ENCODE peak calls at places on chromosomes 7 and 10, in six cellular contexts. One of them, this sample, is unnamed.

GRCh38 chr7:130275826-130276291 is 9.2 kb downstream of the CPA2 start:
- DNase-seq in left lung: no peak
- DNase-seq in CD8-positive, alpha-beta memory T cell: no peak
- DNase-seq in brain microvascular endothelial cell: no peak
- DNase-seq in dorsolateral prefrontal cortex: no peak
- DNase-seq in H7: no peak
- DNase-seq in this sample: no peak

GRCh38 chr10:131975003-131975402 is 6.7 kb downstream of the BNIP3 start:
- DNase-seq in left lung: no peak
- DNase-seq in CD8-positive, alpha-beta memory T cell: no peak
- DNase-seq in brain microvascular endothelial cell: no peak
- DNase-seq in dorsolateral prefrontal cortex: no peak
- DNase-seq in H7: no peak
- DNase-seq in this sample: no peak

GRCh38 chr7:22723171-22723601 is 3.8 kb upstream of the IL6 start:
- DNase-seq in left lung: peak
- DNase-seq in CD8-positive, alpha-beta memory T cell: no peak
- DNase-seq in brain microvascular endothelial cell: peak
- DNase-seq in dorsolateral prefrontal cortex: peak
- DNase-seq in H7: no peak
- DNase-seq in this sample: peak

GRCh38 chr7:21704362-21704761 is 161.5 kb downstream of the DNAH11 start:
- DNase-seq in left lung: no peak
- DNase-seq in CD8-positive, alpha-beta memory T cell: no peak
- DNase-seq in brain microvascular endothelial cell: no peak
- DNase-seq in dorsolateral prefrontal cortex: no peak
- DNase-seq in H7: no peak
- DNase-seq in this sample: no peak

GRCh38 chr7:3207387-3207786 is 93.7 kb upstream of the SDK1 start:
- DNase-seq in left lung: no peak
- DNase-seq in CD8-positive, alpha-beta memory T cell: no peak
- DNase-seq in brain microvascular endothelial cell: no peak
- DNase-seq in dorsolateral prefrontal cortex: no peak
- DNase-seq in H7: no peak
- DNase-seq in this sample: no peak

GRCh38 chr10:78630944-78631838 is 437.6 kb upstream of the ZMIZ1 start:
- DNase-seq in left lung: no peak
- DNase-seq in CD8-positive, alpha-beta memory T cell: no peak
- DNase-seq in brain microvascular endothelial cell: no peak
- DNase-seq in dorsolateral prefrontal cortex: no peak
- DNase-seq in H7: no peak
- DNase-seq in this sample: no peak

GRCh38 chr7:43479042-43479441 is 103.9 kb upstream of the STK17A start:
- DNase-seq in left lung: no peak
- DNase-seq in CD8-positive, alpha-beta memory T cell: no peak
- DNase-seq in brain microvascular endothelial cell: no peak
- DNase-seq in dorsolateral prefrontal cortex: no peak
- DNase-seq in H7: no peak
- DNase-seq in this sample: no peak

GRCh38 chr7:39948375-39948774 is 1.7 kb upstream of the CDK13 start:
- DNase-seq in left lung: no peak
- DNase-seq in CD8-positive, alpha-beta memory T cell: no peak
- DNase-seq in brain microvascular endothelial cell: no peak
- DNase-seq in dorsolateral prefrontal cortex: no peak
- DNase-seq in H7: no peak
- DNase-seq in this sample: no peak

GRCh38 chr10:85492684-85493083 is 873.9 kb downstream of the GRID1 start:
- DNase-seq in left lung: peak
- DNase-seq in CD8-positive, alpha-beta memory T cell: no peak
- DNase-seq in brain microvascular endothelial cell: no peak
- DNase-seq in dorsolateral prefrontal cortex: peak
- DNase-seq in H7: peak
- DNase-seq in this sample: no peak

GRCh38 chr7:141571059-141571458 is 19.8 kb downstream of the AGK start:
- DNase-seq in left lung: no peak
- DNase-seq in CD8-positive, alpha-beta memory T cell: no peak
- DNase-seq in brain microvascular endothelial cell: no peak
- DNase-seq in dorsolateral prefrontal cortex: no peak
- DNase-seq in H7: no peak
- DNase-seq in this sample: no peak

GRCh38 chr7:141575164-141575563 is 24.0 kb downstream of the AGK start:
- DNase-seq in left lung: no peak
- DNase-seq in CD8-positive, alpha-beta memory T cell: no peak
- DNase-seq in brain microvascular endothelial cell: no peak
- DNase-seq in dorsolateral prefrontal cortex: no peak
- DNase-seq in H7: no peak
- DNase-seq in this sample: no peak

GRCh38 chr7:141575654-141576448 is 24.6 kb downstream of the AGK start:
- DNase-seq in left lung: no peak
- DNase-seq in CD8-positive, alpha-beta memory T cell: no peak
- DNase-seq in brain microvascular endothelial cell: no peak
- DNase-seq in dorsolateral prefrontal cortex: no peak
- DNase-seq in H7: no peak
- DNase-seq in this sample: no peak

GRCh38 chr7:141573511-141573910 is 22.3 kb downstream of the AGK start:
- DNase-seq in left lung: no peak
- DNase-seq in CD8-positive, alpha-beta memory T cell: no peak
- DNase-seq in brain microvascular endothelial cell: no peak
- DNase-seq in dorsolateral prefrontal cortex: no peak
- DNase-seq in H7: no peak
- DNase-seq in this sample: no peak

GRCh38 chr7:141572175-141572574 is 21.0 kb downstream of the AGK start:
- DNase-seq in left lung: no peak
- DNase-seq in CD8-positive, alpha-beta memory T cell: no peak
- DNase-seq in brain microvascular endothelial cell: no peak
- DNase-seq in dorsolateral prefrontal cortex: no peak
- DNase-seq in H7: no peak
- DNase-seq in this sample: no peak
- H3K4me3 ChIP-seq in left lung: no peak
- H3K4me3 ChIP-seq in CD8-positive, alpha-beta memory T cell: no peak
- H3K4me3 ChIP-seq in brain microvascular endothelial cell: no peak
- H3K4me3 ChIP-seq in dorsolateral prefrontal cortex: no peak
- H3K4me3 ChIP-seq in H7: no peak
- H3K4me3 ChIP-seq in this sample: no peak

DNA sequence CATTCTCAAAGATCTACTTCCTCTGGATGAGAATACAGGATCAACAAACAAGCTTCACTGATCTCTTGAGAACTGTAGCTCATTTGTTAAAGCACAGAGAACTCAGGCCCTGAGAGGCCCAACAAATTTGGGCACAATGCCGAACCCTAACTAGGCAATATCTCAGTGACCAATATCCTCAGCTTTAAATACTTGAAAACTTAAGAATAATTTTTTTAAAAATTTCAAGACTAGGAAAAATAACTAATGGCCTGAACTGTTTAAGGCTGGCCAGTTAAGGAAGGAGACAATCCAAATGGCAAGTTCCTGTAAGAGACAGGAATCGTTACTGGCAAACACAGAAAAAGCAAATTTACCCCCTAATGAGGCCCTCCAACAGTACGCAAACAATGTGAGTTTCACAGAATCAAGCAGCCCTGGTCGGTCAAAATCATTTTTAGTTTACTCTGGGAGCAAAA is 39.7 kb downstream of the NT5C2 start:
- DNase-seq in left lung: no peak
- DNase-seq in CD8-positive, alpha-beta memory T cell: no peak
- DNase-seq in brain microvascular endothelial cell: no peak
- DNase-seq in dorsolateral prefrontal cortex: no peak
- DNase-seq in H7: no peak
- DNase-seq in this sample: no peak
- H3K4me3 ChIP-seq in left lung: no peak
- H3K4me3 ChIP-seq in CD8-positive, alpha-beta memory T cell: no peak
- H3K4me3 ChIP-seq in brain microvascular endothelial cell: no peak
- H3K4me3 ChIP-seq in dorsolateral prefrontal cortex: peak
- H3K4me3 ChIP-seq in H7: no peak
- H3K4me3 ChIP-seq in this sample: peak

GRCh38 chr7:30730097-30730496 is 21.8 kb upstream of the INMT start:
- DNase-seq in left lung: no peak
- DNase-seq in CD8-positive, alpha-beta memory T cell: no peak
- DNase-seq in brain microvascular endothelial cell: no peak
- DNase-seq in dorsolateral prefrontal cortex: no peak
- DNase-seq in H7: no peak
- DNase-seq in this sample: no peak

GRCh38 chr7:30726296-30727006 is 25.5 kb upstream of the INMT start:
- DNase-seq in left lung: no peak
- DNase-seq in CD8-positive, alpha-beta memory T cell: peak
- DNase-seq in brain microvascular endothelial cell: no peak
- DNase-seq in dorsolateral prefrontal cortex: no peak
- DNase-seq in H7: no peak
- DNase-seq in this sample: no peak

GRCh38 chr7:30727061-30727945 is 24.6 kb upstream of the INMT start:
- DNase-seq in left lung: no peak
- DNase-seq in CD8-positive, alpha-beta memory T cell: peak
- DNase-seq in brain microvascular endothelial cell: no peak
- DNase-seq in dorsolateral prefrontal cortex: no peak
- DNase-seq in H7: peak
- DNase-seq in this sample: no peak

GRCh38 chr7:30729642-30730041 is 22.3 kb upstream of the INMT start:
- DNase-seq in left lung: no peak
- DNase-seq in CD8-positive, alpha-beta memory T cell: no peak
- DNase-seq in brain microvascular endothelial cell: no peak
- DNase-seq in dorsolateral prefrontal cortex: no peak
- DNase-seq in H7: no peak
- DNase-seq in this sample: no peak

GRCh38 chr7:30728591-30729100 is 23.3 kb upstream of the INMT start:
- DNase-seq in left lung: no peak
- DNase-seq in CD8-positive, alpha-beta memory T cell: no peak
- DNase-seq in brain microvascular endothelial cell: no peak
- DNase-seq in dorsolateral prefrontal cortex: no peak
- DNase-seq in H7: no peak
- DNase-seq in this sample: no peak
- H3K4me3 ChIP-seq in left lung: no peak
- H3K4me3 ChIP-seq in CD8-positive, alpha-beta memory T cell: no peak
- H3K4me3 ChIP-seq in brain microvascular endothelial cell: no peak
- H3K4me3 ChIP-seq in dorsolateral prefrontal cortex: no peak
- H3K4me3 ChIP-seq in H7: no peak
- H3K4me3 ChIP-seq in this sample: no peak

GRCh38 chr7:110177463-110177862 is 913.5 kb upstream of the LRRN3 start:
- DNase-seq in left lung: no peak
- DNase-seq in CD8-positive, alpha-beta memory T cell: no peak
- DNase-seq in brain microvascular endothelial cell: no peak
- DNase-seq in dorsolateral prefrontal cortex: no peak
- DNase-seq in H7: no peak
- DNase-seq in this sample: no peak

GRCh38 chr7:110179037-110179436 is 911.9 kb upstream of the LRRN3 start:
- DNase-seq in left lung: no peak
- DNase-seq in CD8-positive, alpha-beta memory T cell: no peak
- DNase-seq in brain microvascular endothelial cell: no peak
- DNase-seq in dorsolateral prefrontal cortex: no peak
- DNase-seq in H7: no peak
- DNase-seq in this sample: no peak

GRCh38 chr7:110186334-110186733 is 904.6 kb upstream of the LRRN3 start:
- DNase-seq in left lung: no peak
- DNase-seq in CD8-positive, alpha-beta memory T cell: no peak
- DNase-seq in brain microvascular endothelial cell: no peak
- DNase-seq in dorsolateral prefrontal cortex: no peak
- DNase-seq in H7: no peak
- DNase-seq in this sample: no peak

DNA sequence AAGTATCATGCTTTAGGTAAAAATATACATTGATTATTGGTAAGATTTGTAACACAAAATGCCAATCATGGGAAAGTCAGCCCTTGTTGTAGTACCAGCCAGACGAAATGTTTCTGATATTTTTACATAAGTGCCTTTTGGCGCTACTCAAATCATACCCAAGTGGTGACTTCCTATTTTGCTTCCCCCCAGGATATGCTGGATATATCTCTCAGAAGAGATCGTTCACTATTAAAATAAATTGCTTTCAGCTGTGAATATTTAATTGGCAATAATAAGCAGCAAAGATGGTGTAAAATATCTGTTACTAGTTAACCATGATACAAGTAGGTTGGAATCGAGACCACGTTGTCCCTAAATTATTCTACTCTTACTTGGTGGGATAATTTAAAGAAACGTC is 909.2 kb upstream of the LRRN3 start:
- DNase-seq in left lung: no peak
- DNase-seq in CD8-positive, alpha-beta memory T cell: no peak
- DNase-seq in brain microvascular endothelial cell: no peak
- DNase-seq in dorsolateral prefrontal cortex: no peak
- DNase-seq in H7: no peak
- DNase-seq in this sample: no peak
- H3K4me3 ChIP-seq in left lung: no peak
- H3K4me3 ChIP-seq in CD8-positive, alpha-beta memory T cell: no peak
- H3K4me3 ChIP-seq in brain microvascular endothelial cell: no peak
- H3K4me3 ChIP-seq in dorsolateral prefrontal cortex: no peak
- H3K4me3 ChIP-seq in H7: no peak
- H3K4me3 ChIP-seq in this sample: no peak

GRCh38 chr10:87861566-87861952 is 1.8 kb downstream of the KLLN start:
- DNase-seq in left lung: peak
- DNase-seq in CD8-positive, alpha-beta memory T cell: no peak
- DNase-seq in brain microvascular endothelial cell: peak
- DNase-seq in dorsolateral prefrontal cortex: peak
- DNase-seq in H7: peak
- DNase-seq in this sample: peak

GRCh38 chr10:87860156-87860795 is 3.1 kb downstream of the KLLN start:
- DNase-seq in left lung: no peak
- DNase-seq in CD8-positive, alpha-beta memory T cell: peak
- DNase-seq in brain microvascular endothelial cell: peak
- DNase-seq in dorsolateral prefrontal cortex: no peak
- DNase-seq in H7: peak
- DNase-seq in this sample: peak

GRCh38 chr10:87862644-87863101 is 660 bp downstream of the KLLN start:
- DNase-seq in left lung: no peak
- DNase-seq in CD8-positive, alpha-beta memory T cell: no peak
- DNase-seq in brain microvascular endothelial cell: no peak
- DNase-seq in dorsolateral prefrontal cortex: no peak
- DNase-seq in H7: no peak
- DNase-seq in this sample: no peak

GRCh38 chr10:87861953-87862643 is 1.2 kb downstream of the KLLN start:
- DNase-seq in left lung: peak
- DNase-seq in CD8-positive, alpha-beta memory T cell: peak
- DNase-seq in brain microvascular endothelial cell: peak
- DNase-seq in dorsolateral prefrontal cortex: peak
- DNase-seq in H7: peak
- DNase-seq in this sample: peak

DNA sequence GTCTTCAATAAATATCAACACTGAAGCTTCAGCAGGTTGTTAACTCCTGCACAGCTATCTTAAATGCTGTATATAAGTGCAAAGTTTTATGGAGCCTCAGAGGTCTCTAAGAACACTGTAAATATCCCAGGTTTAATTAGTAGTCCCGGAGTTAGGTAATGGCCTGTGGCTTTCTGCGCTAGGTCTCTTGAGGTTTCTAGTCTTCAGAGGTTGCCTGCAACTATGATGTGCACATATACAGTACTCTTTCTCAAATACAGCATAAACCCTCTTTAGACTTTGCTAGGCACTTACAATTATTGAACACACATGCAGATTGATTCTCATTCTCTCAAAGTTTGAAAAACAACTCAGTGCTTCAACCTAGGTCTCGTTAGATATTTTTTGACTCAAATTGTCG is 2.3 kb downstream of the KLLN start:
- DNase-seq in left lung: no peak
- DNase-seq in CD8-positive, alpha-beta memory T cell: no peak
- DNase-seq in brain microvascular endothelial cell: no peak
- DNase-seq in dorsolateral prefrontal cortex: no peak
- DNase-seq in H7: no peak
- DNase-seq in this sample: no peak
- H3K4me3 ChIP-seq in left lung: no peak
- H3K4me3 ChIP-seq in CD8-positive, alpha-beta memory T cell: no peak
- H3K4me3 ChIP-seq in brain microvascular endothelial cell: no peak
- H3K4me3 ChIP-seq in dorsolateral prefrontal cortex: peak
- H3K4me3 ChIP-seq in H7: no peak
- H3K4me3 ChIP-seq in this sample: peak

GRCh38 chr7:27139335-27140107 is 4.0 kb downstream of the HOXA5 start:
- DNase-seq in left lung: peak
- DNase-seq in CD8-positive, alpha-beta memory T cell: no peak
- DNase-seq in brain microvascular endothelial cell: no peak
- DNase-seq in dorsolateral prefrontal cortex: no peak
- DNase-seq in H7: peak
- DNase-seq in this sample: no peak
- H3K4me3 ChIP-seq in left lung: peak
- H3K4me3 ChIP-seq in CD8-positive, alpha-beta memory T cell: no peak
- H3K4me3 ChIP-seq in brain microvascular endothelial cell: no peak
- H3K4me3 ChIP-seq in dorsolateral prefrontal cortex: no peak
- H3K4me3 ChIP-seq in H7: no peak
- H3K4me3 ChIP-seq in this sample: no peak

This sample was measured in gastrocnemius medialis.